ENCODE peak calls at places on chromosomes 16 and 17, in four cellular contexts. One of them, this sample, is unnamed.

GRCh38 chr16:58584831-58585505 is 44.7 kb downstream of the CNOT1 start:
- DNase-seq in fibroblast of gingiva: peak; percentile 57
- DNase-seq in HT-29: no peak
- DNase-seq in spleen: no peak
- DNase-seq in this sample: no peak

GRCh38 chr17:20145567-20145966 is 136.4 kb downstream of the SPECC1 start:
- DNase-seq in fibroblast of gingiva: no peak
- DNase-seq in HT-29: no peak
- DNase-seq in spleen: no peak
- DNase-seq in this sample: no peak

GRCh38 chr17:3750296-3750695 is 26.6 kb downstream of the HASPIN start:
- DNase-seq in fibroblast of gingiva: no peak
- DNase-seq in HT-29: no peak
- DNase-seq in spleen: no peak
- DNase-seq in this sample: no peak

GRCh38 chr17:64657610-64658125 is 4.4 kb downstream of the SMURF2 start:
- DNase-seq in fibroblast of gingiva: no peak
- DNase-seq in HT-29: no peak
- DNase-seq in spleen: no peak
- DNase-seq in this sample: no peak

GRCh38 chr16:50301626-50302471 is 35.5 kb downstream of the ADCY7 start:
- DNase-seq in fibroblast of gingiva: peak; percentile 71
- DNase-seq in HT-29: no peak
- DNase-seq in spleen: peak; percentile 73
- DNase-seq in this sample: peak; percentile 64

GRCh38 chr17:7167832-7168231 is 11.3 kb downstream of the ASGR1 start:
- DNase-seq in fibroblast of gingiva: peak; percentile 82
- DNase-seq in HT-29: no peak
- DNase-seq in spleen: no peak
- DNase-seq in this sample: peak; percentile 74

GRCh38 chr16:72621651-72622050 is 426.3 kb downstream of the ZFHX3 start:
- DNase-seq in fibroblast of gingiva: peak; percentile 63
- DNase-seq in HT-29: no peak
- DNase-seq in spleen: no peak
- DNase-seq in this sample: no peak

GRCh38 chr16:1333149-1333812 is at the start of gene BAIAP3:
- DNase-seq in fibroblast of gingiva: no peak
- DNase-seq in HT-29: peak; percentile 44
- DNase-seq in spleen: peak; percentile 88
- DNase-seq in this sample: peak; percentile 74

GRCh38 chr17:16040710-16041251 is 41.2 kb downstream of the TTC19 start:
- DNase-seq in fibroblast of gingiva: peak; percentile 35
- DNase-seq in HT-29: no peak
- DNase-seq in spleen: no peak
- DNase-seq in this sample: peak; percentile 27

GRCh38 chr17:33892677-33893076 is 362.4 kb upstream of the CCL2 start:
- DNase-seq in fibroblast of gingiva: no peak
- DNase-seq in HT-29: no peak
- DNase-seq in spleen: no peak
- DNase-seq in this sample: no peak

GRCh38 chr17:63293310-63293709 is 152.8 kb downstream of the CYB561 start:
- DNase-seq in fibroblast of gingiva: peak; percentile 66
- DNase-seq in HT-29: no peak
- DNase-seq in spleen: no peak
- DNase-seq in this sample: peak; percentile 81

GRCh38 chr17:80815151-80815561 is 176.5 kb upstream of the CHMP6 start:
- DNase-seq in fibroblast of gingiva: no peak
- DNase-seq in HT-29: no peak
- DNase-seq in spleen: peak; percentile 60
- DNase-seq in this sample: no peak

GRCh38 chr16:23403547-23403946 is 49.4 kb downstream of the COG7 start:
- DNase-seq in fibroblast of gingiva: no peak
- DNase-seq in HT-29: no peak
- DNase-seq in spleen: peak; percentile 58
- DNase-seq in this sample: no peak

GRCh38 chr16:30715777-30716445 is 16.9 kb downstream of the SRCAP start:
- DNase-seq in fibroblast of gingiva: no peak
- DNase-seq in HT-29: no peak
- DNase-seq in spleen: peak; percentile 51
- DNase-seq in this sample: no peak

GRCh38 chr17:77325537-77325825 is 184.7 kb downstream of the SEC14L1 start:
- DNase-seq in fibroblast of gingiva: no peak
- DNase-seq in HT-29: no peak
- DNase-seq in spleen: no peak
- DNase-seq in this sample: no peak

GRCh38 chr16:50081428-50082018 is 15.8 kb downstream of the HEATR3 start:
- DNase-seq in fibroblast of gingiva: peak; percentile 19
- DNase-seq in HT-29: no peak
- DNase-seq in spleen: no peak
- DNase-seq in this sample: no peak

GRCh38 chr16:77722315-77723107 is at the start of gene NUDT7:
- DNase-seq in fibroblast of gingiva: peak; percentile 95
- DNase-seq in HT-29: peak; percentile 95
- DNase-seq in spleen: peak; percentile 99
- DNase-seq in this sample: peak; percentile 96

GRCh38 chr17:49696233-49696761 is 11.5 kb downstream of the SLC35B1 start:
- DNase-seq in fibroblast of gingiva: no peak
- DNase-seq in HT-29: no peak
- DNase-seq in spleen: peak; percentile 39
- DNase-seq in this sample: no peak

GRCh38 chr16:19113577-19114358 is at the start of gene ITPRIPL2:
- DNase-seq in fibroblast of gingiva: peak; percentile 96
- DNase-seq in HT-29: peak; percentile 69
- DNase-seq in spleen: peak; percentile 89
- DNase-seq in this sample: peak; percentile 96

GRCh38 chr16:57653936-57654335 is 14.2 kb upstream of the ADGRG3 start:
- DNase-seq in fibroblast of gingiva: no peak
- DNase-seq in HT-29: no peak
- DNase-seq in spleen: peak; percentile 88
- DNase-seq in this sample: no peak

GRCh38 chr16:58041628-58041955 is 16.0 kb downstream of the MMP15 start:
- DNase-seq in fibroblast of gingiva: no peak
- DNase-seq in HT-29: no peak
- DNase-seq in spleen: no peak
- DNase-seq in this sample: no peak

GRCh38 chr17:54901230-54901847 is 687 bp downstream of the TOM1L1 start:
- DNase-seq in fibroblast of gingiva: peak; percentile 79
- DNase-seq in HT-29: no peak
- DNase-seq in spleen: no peak
- DNase-seq in this sample: peak; percentile 67

GRCh38 chr17:68705331-68706166 is 104.4 kb upstream of the FAM20A start:
- DNase-seq in fibroblast of gingiva: peak; percentile 96
- DNase-seq in HT-29: no peak
- DNase-seq in spleen: no peak
- DNase-seq in this sample: peak; percentile 78

GRCh38 chr17:3659541-3660111 is 8.8 kb downstream of the TAX1BP3 start:
- DNase-seq in fibroblast of gingiva: peak; percentile 88
- DNase-seq in HT-29: peak; percentile 24
- DNase-seq in spleen: no peak
- DNase-seq in this sample: peak; percentile 78

GRCh38 chr16:83722501-83723183 is 85.1 kb upstream of the HSBP1 start:
- DNase-seq in fibroblast of gingiva: no peak
- DNase-seq in HT-29: no peak
- DNase-seq in spleen: no peak
- DNase-seq in this sample: no peak

GRCh38 chr16:53142823-53143568 is 88.2 kb downstream of the CHD9 start:
- DNase-seq in fibroblast of gingiva: no peak
- DNase-seq in HT-29: no peak
- DNase-seq in spleen: no peak
- DNase-seq in this sample: no peak

GRCh38 chr17:4900231-4901107 is 1.1 kb downstream of the C17orf107 start:
- DNase-seq in fibroblast of gingiva: no peak
- DNase-seq in HT-29: no peak
- DNase-seq in spleen: peak; percentile 91
- DNase-seq in this sample: no peak

GRCh38 chr17:37081287-37081686 is 132.5 kb downstream of the AATF start:
- DNase-seq in fibroblast of gingiva: no peak
- DNase-seq in HT-29: peak; percentile 38
- DNase-seq in spleen: no peak
- DNase-seq in this sample: no peak

GRCh38 chr17:14152726-14153125 is 83.4 kb downstream of the COX10 start:
- DNase-seq in fibroblast of gingiva: no peak
- DNase-seq in HT-29: no peak
- DNase-seq in spleen: no peak
- DNase-seq in this sample: no peak

GRCh38 chr17:63634163-63634562 is 11.9 kb downstream of the MAP3K3 start:
- DNase-seq in fibroblast of gingiva: no peak
- DNase-seq in HT-29: no peak
- DNase-seq in spleen: no peak
- DNase-seq in this sample: no peak

GRCh38 chr16:82603784-82604411 is 22.9 kb upstream of the CDH13 start:
- DNase-seq in fibroblast of gingiva: peak; percentile 49
- DNase-seq in HT-29: peak; percentile 48
- DNase-seq in spleen: no peak
- DNase-seq in this sample: peak; percentile 84

GRCh38 chr17:27547301-27547683 is 83.7 kb upstream of the LGALS9 start:
- DNase-seq in fibroblast of gingiva: no peak
- DNase-seq in HT-29: no peak
- DNase-seq in spleen: no peak
- DNase-seq in this sample: no peak

GRCh38 chr16:55559233-55559632 is 7.3 kb upstream of the CAPNS2 start:
- DNase-seq in fibroblast of gingiva: peak; percentile 76
- DNase-seq in HT-29: no peak
- DNase-seq in spleen: no peak
- DNase-seq in this sample: peak; percentile 53